ENCODE peak calls at places on chromosomes 1 and 21, in six cellular contexts. Q, W, G, X, U and V are unnamed samples.

GRCh38 chr1:246210751-246211150 is 296.3 kb downstream of the SMYD3 start:
- DNase-seq in Q (peak; percentile 29), W (no peak), G (no peak), X (no peak), U (no peak), V (no peak)

GRCh38 chr1:230456478-230456877 is 30.3 kb upstream of the PGBD5 start:
- DNase-seq in Q (no peak), W (no peak), G (no peak), X (no peak), U (no peak), V (no peak)

GRCh38 chr1:60924964-60925798 is 157.2 kb upstream of the NFIA start:
- DNase-seq in Q (no peak), W (no peak), G (no peak), X (no peak), U (no peak), V (no peak)

GRCh38 chr1:28451011-28451410 is 54.8 kb upstream of the RCC1 start:
- DNase-seq in Q (no peak), W (no peak), G (no peak), X (no peak), U (no peak), V (no peak)

GRCh38 chr1:32179443-32180185 is at the start of gene TXLNA:
- DNase-seq in Q (peak; percentile 96), W (peak; percentile 88), G (peak; percentile 94), X (peak; percentile 83), U (peak; percentile 84), V (peak; percentile 75)

GRCh38 chr1:245835386-245835785 is 671.7 kb downstream of the SMYD3 start:
- DNase-seq in Q (no peak), W (no peak), G (no peak), X (no peak), U (no peak), V (no peak)

GRCh38 chr1:77056525-77056924 is 162.7 kb downstream of the PIGK start:
- DNase-seq in Q (no peak), W (no peak), G (no peak), X (no peak), U (no peak), V (no peak)

GRCh38 chr1:204421441-204421840 is 9.8 kb upstream of the PPP1R15B start:
- DNase-seq in Q (no peak), W (no peak), G (no peak), X (no peak), U (no peak), V (no peak)

GRCh38 chr1:40339420-40340323 is 22.6 kb upstream of the COL9A2 start:
- DNase-seq in Q (no peak), W (no peak), G (no peak), X (no peak), U (no peak), V (no peak)

GRCh38 chr1:186479162-186479561 is 18.2 kb upstream of the PDC start:
- DNase-seq in Q (no peak), W (no peak), G (no peak), X (no peak), U (no peak), V (no peak)

GRCh38 chr1:94527447-94528031 is 14.0 kb downstream of the F3 start:
- DNase-seq in Q (no peak), W (no peak), G (no peak), X (peak; percentile 44), U (peak; percentile 61), V (no peak)

GRCh38 chr21:42864812-42865211 is 14.5 kb downstream of the WDR4 start:
- DNase-seq in Q (no peak), W (no peak), G (no peak), X (no peak), U (no peak), V (no peak)

GRCh38 chr21:38223893-38224540 is 32.8 kb upstream of the KCNJ15 start:
- DNase-seq in Q (no peak), W (no peak), G (no peak), X (peak; percentile 13), U (peak; percentile 28), V (peak; percentile 29)

GRCh38 chr21:26123012-26123411 is 47.6 kb downstream of the APP start:
- DNase-seq in Q (no peak), W (no peak), G (no peak), X (no peak), U (no peak), V (no peak)

GRCh38 chr1:42690477-42691156 is 8.4 kb downstream of the YBX1 start:
- DNase-seq in Q (no peak), W (no peak), G (no peak), X (no peak), U (no peak), V (no peak)

GRCh38 chr1:178031856-178032320 is 62.0 kb upstream of the RASAL2 start:
- DNase-seq in Q (peak; percentile 88), W (no peak), G (peak; percentile 93), X (peak; percentile 66), U (peak; percentile 80), V (peak; percentile 63)
- H3K4me1 ChIP-seq in Q (peaks cover 3% of the 10 kb centered on the region), W (no peaks in the 10 kb centered on the region), G (no peaks in the 10 kb centered on the region), X (no peaks in the 10 kb centered on the region), U (no peaks in the 10 kb centered on the region), V (no peaks in the 10 kb centered on the region)

GRCh38 chr1:108211014-108211413 is 10.9 kb upstream of the SLC25A24 start:
- DNase-seq in Q (no peak), W (no peak), G (no peak), X (no peak), U (no peak), V (no peak)
- H3K27ac ChIP-seq in Q (no peak overlapping the region), W (no peak overlapping the region), G (no peak overlapping the region), X (no peak overlapping the region), U (no peak overlapping the region), V (no peak overlapping the region)

DNA sequence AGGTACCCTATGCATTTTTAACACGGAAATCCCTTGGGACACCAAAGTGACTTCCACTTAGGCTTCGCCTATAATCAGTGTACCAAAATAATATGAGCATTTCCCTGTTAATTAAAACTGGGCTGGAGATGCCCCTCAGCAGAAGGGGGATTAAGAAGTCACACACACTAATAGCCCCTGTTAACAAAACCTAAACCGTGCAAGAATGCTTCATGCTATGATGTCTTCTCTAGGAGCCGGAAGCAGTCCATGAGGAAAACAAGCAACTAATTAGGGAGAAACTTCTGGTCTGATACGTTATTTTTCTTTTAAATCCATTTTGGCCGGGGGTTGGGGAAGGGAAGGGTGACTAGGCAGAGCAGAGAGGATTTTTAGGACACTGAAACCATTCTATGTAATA is 123.4 kb downstream of the ESRRG start:
- DNase-seq in Q (no peak), W (no peak), G (no peak), X (no peak), U (no peak), V (no peak)
- H3K4me3 ChIP-seq in Q (no peak overlapping the region), W (no peak overlapping the region), G (no peak overlapping the region), X (no peak overlapping the region), U (no peak overlapping the region), V (no peak overlapping the region)

GRCh38 chr1:10675813-10676212 is 120.6 kb downstream of the CASZ1 start:
- DNase-seq in Q (no peak), W (no peak), G (no peak), X (no peak), U (no peak), V (no peak)
- H3K4me1 ChIP-seq in Q (no peaks in the 10 kb centered on the region), W (no peaks in the 10 kb centered on the region), G (no peaks in the 10 kb centered on the region), X (no peaks in the 10 kb centered on the region), U (no peaks in the 10 kb centered on the region), V (peaks cover 12% of the 10 kb centered on the region)

GRCh38 chr1:169906938-169907337 is 13.2 kb upstream of the SCYL3 start:
- DNase-seq in Q (no peak), W (no peak), G (no peak), X (no peak), U (no peak), V (no peak)

GRCh38 chr1:169914534-169914933 is 20.8 kb upstream of the SCYL3 start:
- DNase-seq in Q (no peak), W (no peak), G (no peak), X (no peak), U (peak; percentile 59), V (no peak)

GRCh38 chr1:169904834-169905233 is 11.1 kb upstream of the SCYL3 start:
- DNase-seq in Q (no peak), W (no peak), G (no peak), X (no peak), U (no peak), V (no peak)

GRCh38 chr1:169915150-169915549 is 21.5 kb upstream of the SCYL3 start:
- DNase-seq in Q (no peak), W (no peak), G (no peak), X (no peak), U (no peak), V (no peak)

DNA sequence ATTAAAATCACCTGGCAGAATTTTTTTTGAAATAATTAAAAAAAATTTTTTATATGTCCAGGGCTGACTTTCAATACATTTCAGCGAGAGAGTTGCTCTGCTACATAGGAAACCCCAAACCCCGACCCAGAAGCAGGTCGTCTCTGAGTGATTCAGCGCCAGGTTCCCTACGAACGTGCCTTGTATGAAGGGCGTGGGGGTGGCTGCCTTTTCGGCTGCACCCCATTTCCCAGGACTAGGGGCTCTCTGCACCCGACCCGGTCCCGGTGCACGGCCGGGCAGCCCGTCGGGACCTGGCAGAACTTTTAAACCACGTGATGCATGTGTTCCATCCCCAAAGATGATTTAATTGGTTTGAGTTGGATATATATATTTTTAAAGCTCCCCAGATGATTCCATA is 15.8 kb upstream of the SCYL3 start:
- DNase-seq in Q (no peak), W (no peak), G (no peak), X (no peak), U (no peak), V (no peak)
- H3K27ac ChIP-seq in Q (no peak overlapping the region), W (no peak overlapping the region), G (no peak overlapping the region), X (no peak overlapping the region), U (no peak overlapping the region), V (no peak overlapping the region)